ENCODE peak calls at places on chromosome 18, in four cellular contexts. One of them, this sample, is unnamed. For H3K9me3, the result is how much of the 10 kb centered on the place peaks cover.

GRCh38 chr18:47930086-47930843 is at the start of gene SMAD2:
- DNase-seq in psoas muscle: peak
- DNase-seq in mucosa of descending colon: peak
- DNase-seq in aorta: peak
- DNase-seq in this sample: peak

GRCh38 chr18:688322-688721 is 24.1 kb downstream of the ENOSF1 start:
- DNase-seq in psoas muscle: no peak
- DNase-seq in aorta: no peak
- DNase-seq in mucosa of descending colon: no peak
- DNase-seq in this sample: no peak

GRCh38 chr18:52002600-52002999 is 337.4 kb upstream of the DCC start:
- DNase-seq in mucosa of descending colon: no peak
- DNase-seq in aorta: no peak
- DNase-seq in psoas muscle: no peak
- DNase-seq in this sample: no peak

GRCh38 chr18:77400561-77400960 is 150.9 kb downstream of the GALR1 start:
- DNase-seq in psoas muscle: no peak
- DNase-seq in mucosa of descending colon: no peak
- DNase-seq in aorta: no peak
- DNase-seq in this sample: no peak

GRCh38 chr18:58315739-58316215 is 271.8 kb downstream of the NEDD4L start:
- DNase-seq in psoas muscle: no peak
- DNase-seq in mucosa of descending colon: peak
- DNase-seq in aorta: no peak
- DNase-seq in this sample: peak

GRCh38 chr18:60070631-60071030 is 170.8 kb downstream of the PMAIP1 start:
- DNase-seq in mucosa of descending colon: no peak
- DNase-seq in psoas muscle: no peak
- DNase-seq in aorta: no peak
- DNase-seq in this sample: no peak

GRCh38 chr18:37334494-37335125 is 231.0 kb downstream of the CELF4 start:
- DNase-seq in aorta: no peak
- DNase-seq in mucosa of descending colon: no peak
- DNase-seq in psoas muscle: no peak
- DNase-seq in this sample: no peak

GRCh38 chr18:58863539-58864145 is 1.0 kb upstream of the ZNF532 start:
- DNase-seq in psoas muscle: peak
- DNase-seq in aorta: peak
- DNase-seq in mucosa of descending colon: peak
- DNase-seq in this sample: peak

GRCh38 chr18:4789506-4789905 is 334.4 kb upstream of the DLGAP1 start:
- DNase-seq in mucosa of descending colon: no peak
- DNase-seq in aorta: no peak
- DNase-seq in psoas muscle: no peak
- DNase-seq in this sample: no peak

GRCh38 chr18:63074987-63075404 is 244.6 kb downstream of the BCL2 start:
- DNase-seq in mucosa of descending colon: peak
- DNase-seq in aorta: peak
- DNase-seq in psoas muscle: peak
- DNase-seq in this sample: peak

GRCh38 chr18:79469751-79470150 is 74.0 kb downstream of the NFATC1 start:
- DNase-seq in aorta: no peak
- DNase-seq in psoas muscle: no peak
- DNase-seq in mucosa of descending colon: no peak
- DNase-seq in this sample: no peak

GRCh38 chr18:79471048-79471447 is 75.3 kb downstream of the NFATC1 start:
- DNase-seq in psoas muscle: no peak
- DNase-seq in aorta: no peak
- DNase-seq in mucosa of descending colon: no peak
- DNase-seq in this sample: no peak

GRCh38 chr18:79470547-79470946 is 74.8 kb downstream of the NFATC1 start:
- DNase-seq in mucosa of descending colon: no peak
- DNase-seq in aorta: no peak
- DNase-seq in psoas muscle: no peak
- DNase-seq in this sample: no peak

GRCh38 chr18:79472176-79472575 is 76.4 kb downstream of the NFATC1 start:
- DNase-seq in aorta: no peak
- DNase-seq in psoas muscle: no peak
- DNase-seq in mucosa of descending colon: no peak
- DNase-seq in this sample: no peak

GRCh38 chr18:79472946-79473345 is 77.2 kb downstream of the NFATC1 start:
- DNase-seq in psoas muscle: no peak
- DNase-seq in aorta: no peak
- DNase-seq in mucosa of descending colon: no peak
- DNase-seq in this sample: no peak
- H3K9me3 ChIP-seq in psoas muscle: under half
- H3K9me3 ChIP-seq in aorta: under half
- H3K9me3 ChIP-seq in mucosa of descending colon: under half
- H3K9me3 ChIP-seq in this sample: under half

DNA sequence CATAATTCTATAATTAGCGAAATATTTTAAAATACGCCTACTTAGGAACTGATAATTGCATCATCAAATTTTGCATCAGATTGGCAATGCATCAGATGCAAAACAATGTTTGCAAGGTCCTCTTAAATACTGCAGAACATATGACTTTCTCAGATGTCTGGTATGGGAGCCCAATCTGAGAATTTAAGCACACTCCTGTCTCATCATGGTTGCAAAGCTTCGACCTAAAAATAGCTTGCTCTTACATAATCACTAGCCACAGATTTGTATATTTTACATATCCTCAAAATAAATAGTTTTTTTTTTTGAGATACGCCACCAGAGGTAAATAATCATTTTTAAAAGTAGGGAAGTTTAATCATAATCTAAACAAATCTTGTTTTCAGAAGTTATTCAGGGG is 123.2 kb downstream of the CABYR start:
- DNase-seq in mucosa of descending colon: no peak
- DNase-seq in psoas muscle: no peak
- DNase-seq in aorta: no peak
- DNase-seq in this sample: no peak
- H3K9me3 ChIP-seq in mucosa of descending colon: under half
- H3K9me3 ChIP-seq in psoas muscle: under half
- H3K9me3 ChIP-seq in aorta: under half
- H3K9me3 ChIP-seq in this sample: under half

DNA sequence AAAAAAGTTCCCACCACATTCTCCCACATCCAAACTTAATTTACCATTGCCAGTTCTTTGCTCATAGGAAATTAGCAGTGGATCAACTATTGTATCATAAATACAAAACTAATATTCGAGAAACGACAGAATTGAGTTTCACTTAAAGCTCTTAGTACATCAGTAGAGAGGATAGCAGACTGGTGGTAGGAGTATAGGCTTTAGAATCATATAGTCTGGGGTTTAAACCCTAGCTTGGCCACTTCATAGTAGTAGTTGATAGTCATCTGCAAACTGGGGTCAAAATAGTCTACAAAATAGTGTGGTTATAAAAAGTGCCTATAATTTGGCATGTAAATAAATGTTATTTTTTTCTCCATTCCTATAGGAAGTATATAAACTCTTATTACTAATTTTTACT is 30.9 kb downstream of the PIK3C3 start:
- DNase-seq in aorta: no peak
- DNase-seq in psoas muscle: no peak
- DNase-seq in mucosa of descending colon: no peak
- DNase-seq in this sample: no peak
- H3K9me3 ChIP-seq in aorta: under half
- H3K9me3 ChIP-seq in psoas muscle: under half
- H3K9me3 ChIP-seq in mucosa of descending colon: under half
- H3K9me3 ChIP-seq in this sample: under half

DNA sequence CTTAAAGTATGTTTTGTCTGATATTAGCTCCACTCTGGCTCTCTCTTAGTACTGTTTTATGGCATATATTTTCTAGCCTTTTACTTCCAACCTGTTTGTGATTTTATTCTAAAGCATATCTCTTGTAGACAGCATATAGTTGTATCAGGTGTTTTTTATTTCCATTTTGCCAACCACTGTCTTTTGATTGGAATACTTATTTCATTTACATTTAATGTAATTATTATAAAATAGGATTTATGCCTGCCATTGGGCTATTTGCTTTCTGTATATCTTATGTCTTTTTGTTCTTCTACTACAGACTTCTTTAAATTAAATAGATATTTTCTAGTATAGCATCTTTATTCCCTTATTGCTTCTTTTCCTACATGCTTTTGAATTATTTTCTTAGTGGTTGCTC is 67.3 kb downstream of the LRRC30 start:
- DNase-seq in mucosa of descending colon: no peak
- DNase-seq in psoas muscle: no peak
- DNase-seq in aorta: no peak
- DNase-seq in this sample: no peak
- H3K9me3 ChIP-seq in mucosa of descending colon: under half
- H3K9me3 ChIP-seq in psoas muscle: under half
- H3K9me3 ChIP-seq in aorta: under half
- H3K9me3 ChIP-seq in this sample: under half

GRCh38 chr18:13916559-13916958 is 1.2 kb upstream of the MC2R start:
- DNase-seq in aorta: no peak
- DNase-seq in psoas muscle: no peak
- DNase-seq in mucosa of descending colon: no peak
- DNase-seq in this sample: no peak
- H3K9me3 ChIP-seq in aorta: under half
- H3K9me3 ChIP-seq in psoas muscle: under half
- H3K9me3 ChIP-seq in mucosa of descending colon: under half
- H3K9me3 ChIP-seq in this sample: under half